ENCODE peak calls at places on chromosomes 13 and 19, in four cellular contexts. S, O, G and E are unnamed samples.

GRCh38 chr19:11781295-11782057 is 14.7 kb downstream of the ZNF441 start:
- DNase-seq in S (peak), O (no peak), G (no peak), E (no peak)

GRCh38 chr19:14005381-14006084 is 587 bp downstream of the RFX1 start:
- DNase-seq in S (peak), O (peak), G (no peak), E (no peak)

GRCh38 chr19:17160908-17161307 is 54.2 kb upstream of the USE1 start:
- DNase-seq in S (no peak), O (no peak), G (no peak), E (no peak)

GRCh38 chr19:15439821-15440641 is 9.7 kb downstream of the WIZ start:
- DNase-seq in S (no peak), O (no peak), G (no peak), E (no peak)

GRCh38 chr13:22866221-22866620 is 314.6 kb upstream of the SGCG start:
- DNase-seq in S (no peak), O (no peak), G (no peak), E (no peak)

GRCh38 chr13:45295536-45295935 is 45.4 kb downstream of the TPT1 start:
- DNase-seq in S (peak), O (no peak), G (no peak), E (no peak)

GRCh38 chr19:50669319-50670101 is 20.3 kb downstream of the C19orf81 start:
- DNase-seq in S (peak), O (no peak), G (no peak), E (no peak)

GRCh38 chr13:74305876-74306275 is 171.7 kb upstream of the KLF12 start:
- DNase-seq in S (no peak), O (no peak), G (no peak), E (no peak)

GRCh38 chr19:56350416-56351045 is 35.9 kb upstream of the ZSCAN5A start:
- DNase-seq in S (peak), O (peak), G (no peak), E (no peak)